ENCODE peak calls at places on chromosomes 1 and 21, in six cellular contexts. V is fibroblast of mammary gland; I is cardiac fibroblast; F is CD8-positive, alpha-beta memory T cell; W is aorta; Y is fibroblast of pulmonary artery. O is an unnamed sample.
A peak's percentile ranks its signal among the peaks of the same experiment; 100 is the strongest.

GRCh38 chr1:210222288-210223006 is 10.1 kb upstream of the SERTAD4 start:
- DNase-seq in I (peak; percentile 35), W (no peak), V (no peak), F (no peak), Y (peak; percentile 30), O (no peak)

GRCh38 chr1:53902235-53902920 is 8.4 kb downstream of the DIO1 start:
- DNase-seq in Y (no peak), W (no peak), I (no peak), F (no peak), V (no peak), O (no peak)

GRCh38 chr1:86503477-86504129 is 34.9 kb downstream of the CLCA1 start:
- DNase-seq in F (no peak), Y (peak; percentile 48), I (peak; percentile 59), V (peak; percentile 22), W (no peak), O (peak; percentile 32)

GRCh38 chr1:29415156-29415830 is 179.0 kb downstream of the PTPRU start:
- DNase-seq in V (peak; percentile 7), Y (no peak), I (no peak), F (no peak), W (no peak), O (no peak)

GRCh38 chr1:235671992-235672391 is 22.4 kb upstream of the GNG4 start:
- DNase-seq in V (no peak), F (no peak), I (no peak), Y (no peak), W (no peak), O (no peak)

GRCh38 chr1:41540886-41541591 is 56.6 kb upstream of the EDN2 start:
- DNase-seq in Y (peak; percentile 19), I (peak; percentile 16), W (peak; percentile 56), F (no peak), V (peak; percentile 31), O (no peak)

GRCh38 chr1:19909392-19909791 is 14.0 kb downstream of the PLA2G2E start:
- DNase-seq in W (no peak), I (no peak), Y (no peak), F (no peak), V (no peak), O (no peak)

GRCh38 chr1:92638498-92638897 is 146.4 kb downstream of the EVI5 start:
- DNase-seq in F (no peak), V (no peak), Y (no peak), W (no peak), I (no peak), O (no peak)

GRCh38 chr21:45542242-45542666 is at the start of gene SLC19A1:
- DNase-seq in V (peak; percentile 47), Y (peak; percentile 59), I (peak; percentile 66), F (peak; percentile 69), W (peak; percentile 90), O (peak; percentile 79)

GRCh38 chr1:80892452-80892995 is 908.2 kb upstream of the ADGRL2 start:
- DNase-seq in Y (peak; percentile 26), V (peak; percentile 12), I (peak; percentile 36), W (no peak), F (no peak), O (no peak)

GRCh38 chr1:35452086-35452485 is 105.1 kb downstream of the KIAA0319L start:
- DNase-seq in I (peak; percentile 94), Y (peak; percentile 96), F (no peak), W (no peak), V (peak; percentile 82), O (no peak)

GRCh38 chr1:96538001-96538649 is 183.5 kb upstream of the PTBP2 start:
- DNase-seq in W (no peak), Y (peak; percentile 97), I (peak; percentile 95), F (no peak), V (peak; percentile 95), O (no peak)

GRCh38 chr1:91120421-91120820 is 98.6 kb upstream of the ZNF644 start:
- DNase-seq in Y (peak; percentile 1), I (no peak), F (no peak), V (peak; percentile 12), W (no peak), O (no peak)

GRCh38 chr1:103220503-103221095 is 112.3 kb upstream of the COL11A1 start:
- DNase-seq in Y (peak; percentile 42), I (peak; percentile 29), W (no peak), F (no peak), V (peak; percentile 33), O (no peak)

GRCh38 chr1:217191441-217191840 is 439.4 kb downstream of the GPATCH2 start:
- DNase-seq in W (no peak), V (peak; percentile 26), F (no peak), Y (no peak), I (no peak), O (no peak)

GRCh38 chr1:56627636-56628039 is 17.5 kb upstream of the PRKAA2 start:
- DNase-seq in W (no peak), F (no peak), I (no peak), V (no peak), Y (no peak), O (no peak)

GRCh38 chr1:69737527-69738176 is 169.9 kb downstream of the LRRC7 start:
- DNase-seq in W (no peak), Y (peak; percentile 89), V (peak; percentile 81), I (peak; percentile 84), F (no peak), O (no peak)

GRCh38 chr1:215321802-215322201 is 239.3 kb downstream of the KCNK2 start:
- DNase-seq in W (no peak), V (no peak), F (no peak), I (no peak), Y (no peak), O (no peak)

GRCh38 chr1:150549496-150550221 is 451 bp downstream of the ADAMTSL4 start:
- DNase-seq in Y (peak; percentile 33), V (peak; percentile 34), I (no peak), F (no peak), W (peak; percentile 87), O (peak; percentile 73)

GRCh38 chr21:14533555-14534400 is 12.3 kb downstream of the SAMSN1 start:
- DNase-seq in I (peak; percentile 55), Y (peak; percentile 70), V (peak; percentile 79), F (peak; percentile 86), W (no peak), O (no peak)

GRCh38 chr1:74341702-74342339 is 106.6 kb downstream of the TNNI3K start:
- DNase-seq in W (no peak), V (no peak), Y (no peak), F (no peak), I (no peak), O (no peak)

GRCh38 chr1:43238104-43238503 is 31.7 kb upstream of the TMEM125 start:
- DNase-seq in W (no peak), V (peak; percentile 76), F (no peak), I (peak; percentile 81), Y (peak; percentile 80), O (peak; percentile 90)

GRCh38 chr1:7044471-7044805 is 259.2 kb downstream of the CAMTA1 start:
- DNase-seq in Y (no peak), I (no peak), W (no peak), V (no peak), F (no peak), O (no peak)

GRCh38 chr1:66770694-66771093 is 18.4 kb downstream of the DYNLT5 start:
- DNase-seq in V (no peak), I (no peak), F (no peak), Y (no peak), W (no peak), O (no peak)

GRCh38 chr21:42061866-42062542 is 9.1 kb upstream of the UMODL1 start:
- DNase-seq in F (peak; percentile 87), V (no peak), I (no peak), W (no peak), Y (no peak), O (peak; percentile 28)

GRCh38 chr1:205950826-205951549 is 7.7 kb upstream of the SLC26A9 start:
- DNase-seq in F (no peak), W (no peak), V (peak; percentile 82), I (peak; percentile 35), Y (peak; percentile 29), O (no peak)

GRCh38 chr1:205950280-205950679 is 7.0 kb upstream of the SLC26A9 start:
- DNase-seq in F (no peak), Y (peak; percentile 35), I (peak; percentile 74), V (peak; percentile 71), W (no peak), O (no peak)

GRCh38 chr1:205948886-205949285 is 5.6 kb upstream of the SLC26A9 start:
- DNase-seq in W (no peak), V (no peak), F (no peak), Y (no peak), I (no peak), O (no peak)

GRCh38 chr1:205949753-205950152 is 6.5 kb upstream of the SLC26A9 start:
- DNase-seq in V (no peak), I (no peak), F (no peak), Y (no peak), W (no peak), O (no peak)

GRCh38 chr1:205951746-205952145 is 8.5 kb upstream of the SLC26A9 start:
- DNase-seq in W (no peak), V (no peak), I (no peak), F (no peak), Y (no peak), O (no peak)
- H3K4me3 ChIP-seq in W (no peak overlapping the region), V (no peak overlapping the region), I (no peak overlapping the region), F (no peak overlapping the region), Y (no peak overlapping the region), O (no peak overlapping the region)

GRCh38 chr1:205662791-205663190 is 17.5 kb downstream of the SLC45A3 start:
- DNase-seq in F (no peak), Y (no peak), V (no peak), I (no peak), W (no peak), O (no peak)

GRCh38 chr1:205664399-205665108 is 15.8 kb downstream of the SLC45A3 start:
- DNase-seq in Y (peak; percentile 40), F (no peak), W (no peak), V (no peak), I (no peak), O (peak; percentile 88)

GRCh38 chr1:205663286-205663994 is 16.9 kb downstream of the SLC45A3 start:
- DNase-seq in F (no peak), Y (no peak), W (no peak), I (no peak), V (no peak), O (no peak)

GRCh38 chr1:205666372-205667166 is 13.7 kb downstream of the SLC45A3 start:
- DNase-seq in V (no peak), Y (no peak), W (no peak), I (no peak), F (no peak), O (no peak)

DNA sequence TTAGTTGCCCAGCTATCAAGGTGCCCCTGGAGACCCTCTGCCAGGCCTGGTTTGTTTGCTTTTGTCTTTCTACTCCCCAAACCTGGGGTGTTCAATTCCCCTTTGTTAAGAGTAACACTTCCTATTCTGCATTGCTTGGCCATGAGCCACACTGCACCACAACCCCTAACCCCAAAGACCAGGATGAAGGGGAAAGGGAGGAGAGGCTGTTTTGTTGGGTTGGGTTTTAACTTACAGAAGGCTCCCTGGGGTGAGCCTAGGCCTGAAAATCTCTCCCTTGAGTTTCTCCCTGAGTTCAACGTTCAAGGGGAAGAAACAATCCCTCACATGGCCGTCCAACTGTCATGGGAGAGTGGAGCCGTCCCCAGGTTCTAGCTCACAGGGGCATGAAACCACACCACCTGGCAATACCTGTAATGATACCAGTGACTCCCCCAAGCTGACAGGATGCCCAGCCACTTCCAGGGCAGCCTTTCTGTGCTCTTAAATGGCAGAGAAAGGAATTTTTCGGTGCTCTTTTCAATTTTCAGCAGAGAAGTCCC is 15.0 kb downstream of the SLC45A3 start:
- DNase-seq in Y (no peak), F (no peak), W (no peak), I (no peak), V (no peak), O (no peak)
- H3K4me3 ChIP-seq in Y (no peak overlapping the region), F (no peak overlapping the region), W (no peak overlapping the region), I (no peak overlapping the region), V (no peak overlapping the region), O (no peak overlapping the region)

GRCh38 chr21:39313042-39313456 is 383 bp downstream of the BRWD1 start:
- DNase-seq in F (no peak), W (peak; percentile 80), Y (no peak), I (peak; percentile 7), V (no peak), O (peak; percentile 61)
- H3K4me3 ChIP-seq in F (peak overlapping the region; percentile 71), W (peak overlapping the region; percentile 94), Y (peak overlapping the region; percentile 74), I (peak overlapping the region; percentile 75), V (peak overlapping the region; percentile 66), O (peak overlapping the region; percentile 88)

GRCh38 chr1:242025681-242026080 is 26.8 kb upstream of the MAP1LC3C start:
- DNase-seq in W (peak; percentile 21), V (no peak), Y (no peak), F (no peak), I (no peak), O (no peak)
- H3K4me3 ChIP-seq in W (no peak overlapping the region), V (no peak overlapping the region), Y (no peak overlapping the region), F (no peak overlapping the region), I (no peak overlapping the region), O (no peak overlapping the region)